ENCODE peak calls at places on chromosomes 7 and 10, in eight cellular contexts. D is stimulated activated CD4-positive, alpha-beta T cell treated with anti-CD3 and anti-CD28 coated beads, Interleukin-2, amount 100 ng/mL, for 48 hours; O is CD8-positive, alpha-beta memory T cell; P is lung microvascular endothelial cell; I is stimulated activated naive B cell treated with anti-CD40 and anti-IgM and Interleukin-4, amounts not matched to agents 10 μg/mL and 1 μg/mL and 100 μg/mL, for 72 hours; L is fibroblast of mammary gland; W is IMR-90; S is iPS-NIHi11. Z is an unnamed sample.

GRCh38 chr7:130909881-130910672 is 176.1 kb upstream of the KLF14 start:
- DNase-seq in W (peak; percentile 59), O (no peak), I (no peak), L (peak; percentile 73), P (peak; percentile 65), S (no peak), D (no peak), Z (peak; percentile 81)

GRCh38 chr10:122678266-122678665 is 21.4 kb downstream of the C10orf120 start:
- DNase-seq in O (no peak), D (no peak), I (no peak), L (no peak), S (no peak), P (no peak), W (no peak), Z (no peak)

GRCh38 chr10:37436361-37436760 is 311.0 kb downstream of the ANKRD30A start:
- DNase-seq in L (no peak), D (no peak), W (no peak), I (no peak), P (no peak), S (no peak), O (no peak), Z (no peak)

GRCh38 chr7:1961776-1962276 is 270.9 kb downstream of the MAD1L1 start:
- DNase-seq in S (no peak), W (peak; percentile 96), L (peak; percentile 98), D (peak; percentile 31), O (peak; percentile 73), P (no peak), I (peak; percentile 55), Z (peak; percentile 19)

GRCh38 chr7:29946428-29947186 is 43.0 kb downstream of the SCRN1 start:
- DNase-seq in D (no peak), P (peak; percentile 72), W (no peak), I (no peak), S (peak; percentile 55), L (peak; percentile 46), O (no peak), Z (peak; percentile 40)

GRCh38 chr7:27753863-27754262 is 13.9 kb downstream of the TAX1BP1 start:
- DNase-seq in L (no peak), O (no peak), D (no peak), S (no peak), P (no peak), W (no peak), I (no peak), Z (no peak)

GRCh38 chr7:48101880-48102448 is 12.9 kb downstream of the UPP1 start:
- DNase-seq in W (no peak), D (no peak), I (no peak), P (no peak), S (peak; percentile 54), O (no peak), L (no peak), Z (no peak)

GRCh38 chr7:155543011-155543881 is 3.1 kb downstream of the CNPY1 start:
- DNase-seq in W (peak; percentile 5), O (no peak), S (no peak), I (no peak), D (no peak), P (no peak), L (peak; percentile 8), Z (no peak)

GRCh38 chr7:140435252-140435895 is 31.5 kb downstream of the RAB19 start:
- DNase-seq in O (no peak), S (no peak), W (no peak), I (no peak), D (no peak), L (no peak), P (peak; percentile 3), Z (no peak)